ENCODE peak calls at places on chromosomes 16 and 17, in five cellular contexts. Z, F, G, C and H are unnamed samples.

GRCh38 chr17:2751482-2751881 is 2.0 kb upstream of the CCDC92B start:
- DNase-seq in Z (no peak), F (no peak), G (no peak), C (no peak), H (no peak)

GRCh38 chr17:61809816-61810392 is 53.4 kb downstream of the BRIP1 start:
- DNase-seq in Z (no peak), F (no peak), G (no peak), C (no peak), H (no peak)

GRCh38 chr17:30188211-30188939 is 47.1 kb downstream of the SLC6A4 start:
- DNase-seq in Z (no peak), F (no peak), G (no peak), C (no peak), H (no peak)

GRCh38 chr16:19963306-19963705 is 78.7 kb upstream of the GPRC5B start:
- DNase-seq in Z (no peak), F (no peak), G (no peak), C (no peak), H (no peak)

GRCh38 chr16:79598341-79599181 is 2.0 kb downstream of the MAF start:
- DNase-seq in Z (no peak), F (no peak), G (no peak), C (no peak), H (peak; percentile 46)

GRCh38 chr16:65023802-65024201 is 98.1 kb downstream of the CDH11 start:
- DNase-seq in Z (no peak), F (no peak), G (no peak), C (no peak), H (no peak)

GRCh38 chr16:89244754-89245153 is 27.3 kb downstream of the ZNF778 start:
- DNase-seq in Z (no peak), F (no peak), G (no peak), C (no peak), H (no peak)

GRCh38 chr16:81601601-81602251 is 157.1 kb downstream of the CMIP start:
- DNase-seq in Z (no peak), F (no peak), G (no peak), C (no peak), H (no peak)

GRCh38 chr17:81553616-81554181 is 1.5 kb upstream of the FAAP100 start:
- DNase-seq in Z (peak; percentile 16), F (no peak), G (no peak), C (peak; percentile 9), H (no peak)

DNA sequence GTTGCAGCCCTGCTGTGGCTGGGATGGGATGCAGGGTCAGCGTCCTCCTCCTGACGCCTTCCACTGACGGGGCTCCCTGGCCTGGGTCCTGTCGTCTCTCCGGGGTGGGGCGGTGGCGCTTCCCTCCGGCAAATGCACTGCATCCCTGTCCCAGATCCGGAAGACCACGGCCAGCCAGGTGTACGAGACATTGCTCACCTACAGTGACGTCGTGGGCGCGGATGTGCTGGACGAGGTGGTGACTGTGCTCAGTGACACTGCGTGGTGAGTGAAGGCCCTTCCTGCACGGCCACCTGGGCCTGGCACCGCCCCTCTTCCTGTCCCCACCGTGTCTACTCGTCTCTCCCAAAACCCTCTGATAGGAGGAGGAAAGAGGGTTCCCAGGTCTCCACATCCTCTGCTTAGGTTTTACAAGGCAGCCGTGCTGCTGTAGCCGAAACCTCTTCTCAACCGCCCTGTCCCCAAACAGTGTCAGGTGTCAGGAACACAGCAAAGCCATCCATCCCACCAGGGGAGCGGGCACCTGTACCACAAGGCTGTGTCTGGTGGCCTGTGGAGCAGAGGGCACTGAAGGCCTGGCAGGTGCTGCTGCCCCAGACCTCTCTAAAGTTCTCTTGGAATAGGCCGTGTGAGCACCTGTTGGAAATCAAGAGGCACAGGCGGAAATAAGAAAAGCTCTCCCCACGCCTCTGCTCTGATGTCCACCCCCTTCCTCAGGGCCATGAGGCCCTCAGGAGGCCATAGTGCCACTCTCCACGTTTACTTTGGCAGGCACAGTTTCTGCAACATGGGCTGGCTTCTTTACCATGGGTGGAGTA is 99.6 kb upstream of the ZNF750 start:
- DNase-seq in Z (no peak), F (no peak), G (no peak), C (no peak), H (no peak)
- TF ChIP-seq ATF3 in Z (no peak), F (no peak), G (no peak), C (no peak), H (no peak)

DNA sequence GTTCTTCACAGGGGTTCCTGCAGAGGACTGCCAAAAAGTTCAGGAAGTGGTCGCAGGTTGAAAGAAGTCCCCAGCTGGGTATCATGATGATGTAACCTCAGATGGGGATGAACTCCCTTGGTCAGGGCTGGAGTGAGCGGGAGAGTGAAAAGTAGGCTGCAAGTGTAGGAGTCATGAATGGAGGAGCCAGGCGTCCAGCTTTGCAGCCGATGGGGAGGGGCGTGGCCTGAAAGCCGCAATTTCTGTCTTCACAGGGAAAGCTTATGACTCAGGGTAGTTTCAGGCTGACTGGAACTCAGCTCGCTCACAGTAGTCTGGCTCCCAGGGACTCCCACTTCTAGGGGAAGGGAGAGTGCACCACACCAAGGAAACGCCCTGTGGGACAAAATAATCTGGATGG is 70.0 kb upstream of the HS3ST3A1 start:
- DNase-seq in Z (no peak), F (no peak), G (no peak), C (no peak), H (no peak)
- TF ChIP-seq JUND in Z (no peak), F (no peak), G (no peak), C (no peak), H (no peak)

GRCh38 chr17:28926786-28927185 is 23.9 kb upstream of the DHRS13 start:
- DNase-seq in Z (no peak), F (no peak), G (no peak), C (no peak), H (no peak)

GRCh38 chr17:28926366-28926765 is 23.5 kb upstream of the DHRS13 start:
- DNase-seq in Z (no peak), F (no peak), G (no peak), C (no peak), H (no peak)

GRCh38 chr17:28929769-28930168 is 21.5 kb downstream of the PHF12 start:
- DNase-seq in Z (no peak), F (no peak), G (no peak), C (no peak), H (no peak)

GRCh38 chr17:28928061-28928460 is 23.3 kb downstream of the PHF12 start:
- DNase-seq in Z (no peak), F (no peak), G (no peak), C (no peak), H (no peak)

DNA sequence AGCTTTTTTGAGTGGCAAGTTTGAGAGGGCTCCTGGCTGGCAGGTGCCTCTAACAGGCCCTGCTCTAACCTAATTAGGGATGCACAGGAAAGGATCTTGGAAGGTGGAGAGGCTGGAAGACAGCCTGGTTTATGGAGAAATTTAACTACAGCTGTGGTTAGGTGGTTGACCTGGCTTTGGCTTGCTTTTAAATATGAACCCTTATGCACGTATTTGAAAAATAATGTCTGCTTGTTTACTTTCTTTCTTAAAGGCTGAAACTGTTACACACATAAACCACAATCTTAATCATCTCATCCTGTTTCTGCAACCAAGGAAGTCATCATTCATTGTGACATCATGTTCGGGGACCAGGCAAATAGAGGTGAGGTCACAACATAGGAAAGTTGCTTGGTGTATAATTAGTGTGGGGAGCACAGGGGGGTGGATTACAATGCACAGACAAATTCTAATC is 23.1 kb upstream of the DHRS13 start:
- DNase-seq in Z (no peak), F (no peak), G (no peak), C (peak; percentile 47), H (no peak)
- TF ChIP-seq ATF3 in Z (no peak), F (peak; percentile 86), G (no peak), C (no peak), H (no peak)

GRCh38 chr17:48492401-48493298 is 38.2 kb downstream of the HOXB1 start:
- DNase-seq in Z (no peak), F (peak; percentile 86), G (no peak), C (no peak), H (no peak)
- TF ChIP-seq JUND in Z (no peak), F (peak; percentile 72), G (no peak), C (no peak), H (no peak)

DNA sequence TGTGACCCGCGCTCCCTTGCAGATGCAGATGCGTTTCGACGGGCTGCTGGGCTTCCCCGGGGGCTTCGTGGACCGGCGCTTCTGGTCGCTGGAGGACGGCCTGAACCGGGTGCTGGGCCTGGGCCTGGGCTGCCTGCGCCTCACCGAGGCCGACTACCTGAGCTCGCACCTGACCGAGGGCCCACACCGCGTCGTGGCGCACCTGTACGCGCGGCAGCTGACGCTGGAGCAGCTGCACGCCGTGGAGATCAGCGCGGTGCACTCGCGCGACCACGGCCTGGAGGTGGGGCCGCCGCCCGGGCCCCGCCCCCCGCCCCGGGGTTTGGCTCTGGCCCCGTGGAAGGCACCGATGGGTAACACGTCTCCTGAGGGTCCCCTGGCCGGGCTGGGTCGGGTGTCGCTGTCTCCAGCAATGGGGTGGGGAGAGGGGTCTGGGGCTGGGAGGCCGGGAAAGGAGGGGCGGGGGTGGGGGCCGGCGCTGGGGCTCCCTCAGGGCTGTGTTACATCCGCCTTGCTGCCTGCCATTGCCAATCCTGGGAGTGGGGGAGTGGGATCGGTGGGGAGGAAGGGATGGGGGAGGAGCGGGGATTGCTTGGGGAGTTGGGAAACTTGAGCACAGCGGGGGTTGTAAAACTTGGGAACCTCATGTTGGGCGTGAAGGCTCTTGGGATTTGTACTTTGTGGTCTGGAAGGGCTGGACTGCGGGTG is 748 bp downstream of the NUDT16L1 start:
- DNase-seq in Z (no peak), F (peak; percentile 85), G (no peak), C (no peak), H (no peak)
- TF ChIP-seq ATF3 in Z (no peak), F (no peak), G (no peak), C (no peak), H (no peak)